ENCODE peak calls at places on chromosome 14, in four cellular contexts. X is uterus, P is NT2/D1, O is left ventricle myocardium inferior. U is an unnamed sample.

GRCh38 chr14:31898835-31899528 is 178.1 kb upstream of the ARHGAP5 start:
- DNase-seq in X (no peak), P (no peak), O (no peak), U (no peak)

GRCh38 chr14:39734306-39734705 is 302.1 kb upstream of the FBXO33 start:
- DNase-seq in P (peak; percentile 5), O (no peak), X (no peak), U (no peak)

GRCh38 chr14:70525691-70526090 is 9.1 kb downstream of the ADAM20 start:
- DNase-seq in O (no peak), P (no peak), X (no peak), U (no peak)

GRCh38 chr14:32230181-32230580 is 27.1 kb upstream of the RNU6-8 start:
- DNase-seq in O (no peak), P (no peak), X (no peak), U (no peak)

GRCh38 chr14:85607571-85608219 is 77.8 kb downstream of the FLRT2 start:
- DNase-seq in O (no peak), P (no peak), X (no peak), U (no peak)

GRCh38 chr14:89388853-89389252 is 28.2 kb downstream of the FOXN3 start:
- DNase-seq in O (no peak), P (no peak), X (no peak), U (no peak)

GRCh38 chr14:85423889-85424288 is 106.1 kb upstream of the FLRT2 start:
- DNase-seq in P (no peak), X (no peak), O (no peak), U (no peak)

GRCh38 chr14:81178063-81178462 is 42.7 kb downstream of the GTF2A1 start:
- DNase-seq in P (no peak), X (no peak), O (no peak), U (no peak)

GRCh38 chr14:78637489-78637888 is 467.3 kb downstream of the NRXN3 start:
- DNase-seq in P (no peak), X (no peak), O (no peak), U (no peak)

GRCh38 chr14:101880016-101880297 is 84.4 kb upstream of the DYNC1H1 start:
- DNase-seq in O (no peak), X (no peak), P (no peak), U (no peak)

GRCh38 chr14:70744631-70745030 is 64.7 kb downstream of the MAP3K9 start:
- DNase-seq in O (no peak), P (no peak), X (no peak), U (no peak)

GRCh38 chr14:97459180-97459579 is 662.0 kb downstream of the VRK1 start:
- DNase-seq in X (no peak), P (no peak), O (no peak), U (no peak)

GRCh38 chr14:95891742-95892141 is 15.1 kb downstream of the TUNAR start:
- DNase-seq in O (no peak), P (no peak), X (no peak), U (no peak)

GRCh38 chr14:38989917-38990546 is 113.0 kb downstream of the SEC23A start:
- DNase-seq in X (no peak), O (no peak), P (no peak), U (no peak)

GRCh38 chr14:75303415-75303814 is 24.8 kb downstream of the FOS start:
- DNase-seq in P (no peak), X (peak; percentile 61), O (peak; percentile 47), U (peak; percentile 42)

GRCh38 chr14:22808388-22809209 is 6.6 kb downstream of the SLC7A7 start:
- DNase-seq in X (no peak), P (no peak), O (no peak), U (no peak)

GRCh38 chr14:99592394-99592793 is 11.6 kb downstream of the CCDC85C start:
- DNase-seq in X (no peak), O (no peak), P (no peak), U (no peak)

GRCh38 chr14:80996049-80996901 is 40.9 kb downstream of the TSHR start:
- DNase-seq in P (no peak), O (no peak), X (no peak), U (no peak)

GRCh38 chr14:92729632-92730358 is 18.6 kb downstream of the LGMN start:
- DNase-seq in O (no peak), X (no peak), P (no peak), U (no peak)

GRCh38 chr14:69105326-69105725 is 47.6 kb downstream of the DCAF5 start:
- DNase-seq in P (no peak), O (no peak), X (no peak), U (no peak)

GRCh38 chr14:100031506-100032281 is 33.5 kb upstream of the EVL start:
- DNase-seq in X (peak; percentile 37), O (no peak), P (no peak), U (no peak)

GRCh38 chr14:99568567-99569560 is 35.1 kb downstream of the CCDC85C start:
- DNase-seq in O (peak; percentile 46), P (no peak), X (no peak), U (no peak)

GRCh38 chr14:86513056-86513455 is 983.1 kb downstream of the FLRT2 start:
- DNase-seq in P (no peak), X (no peak), O (no peak), U (no peak)

GRCh38 chr14:69320581-69321365 is 60.8 kb downstream of the GALNT16 start:
- DNase-seq in X (peak; percentile 8), O (no peak), P (no peak), U (no peak)

GRCh38 chr14:29321646-29322045 is 555.1 kb downstream of the FOXG1 start:
- DNase-seq in X (no peak), O (no peak), P (no peak), U (no peak)

GRCh38 chr14:61388976-61389576 is 67.7 kb downstream of the PRKCH start:
- DNase-seq in O (no peak), P (no peak), X (no peak), U (no peak)

GRCh38 chr14:92341791-92342190 is 18.8 kb downstream of the SLC24A4 start:
- DNase-seq in O (no peak), P (no peak), X (no peak), U (no peak)

GRCh38 chr14:101781240-101782061 is 19.9 kb downstream of the PPP2R5C start:
- DNase-seq in X (no peak), P (no peak), O (no peak), U (no peak)

GRCh38 chr14:101774006-101774755 is 12.7 kb downstream of the PPP2R5C start:
- DNase-seq in P (no peak), X (no peak), O (no peak), U (no peak)

GRCh38 chr14:36502558-36503508 is 17.2 kb downstream of the NKX2-1 start:
- DNase-seq in O (no peak), X (no peak), P (no peak), U (no peak)

GRCh38 chr14:53900499-53900898 is 56.1 kb downstream of the BMP4 start:
- DNase-seq in P (no peak), X (peak; percentile 15), O (peak; percentile 67), U (peak; percentile 70)

GRCh38 chr14:90115780-90116179 is 54.0 kb downstream of the KCNK13 start:
- DNase-seq in X (no peak), P (no peak), O (no peak), U (no peak)

GRCh38 chr14:65103150-65103760 is 938 bp upstream of the MAX start:
- DNase-seq in O (no peak), X (no peak), P (no peak), U (no peak)

GRCh38 chr14:52473557-52473956 is 78.7 kb downstream of the TXNDC16 start:
- DNase-seq in P (peak; percentile 3), X (no peak), O (no peak), U (no peak)

GRCh38 chr14:105537580-105538474 is 11.4 kb downstream of the TMEM121 start:
- DNase-seq in X (peak; percentile 53), P (no peak), O (peak; percentile 53), U (peak; percentile 54)

GRCh38 chr14:67599698-67600561 is at the start of gene PIGH:
- DNase-seq in O (peak; percentile 91), X (peak; percentile 92), P (peak; percentile 85), U (peak; percentile 92)

GRCh38 chr14:95255013-95255412 is 64.7 kb downstream of the CLMN start:
- DNase-seq in P (no peak), O (no peak), X (no peak), U (no peak)

DNA sequence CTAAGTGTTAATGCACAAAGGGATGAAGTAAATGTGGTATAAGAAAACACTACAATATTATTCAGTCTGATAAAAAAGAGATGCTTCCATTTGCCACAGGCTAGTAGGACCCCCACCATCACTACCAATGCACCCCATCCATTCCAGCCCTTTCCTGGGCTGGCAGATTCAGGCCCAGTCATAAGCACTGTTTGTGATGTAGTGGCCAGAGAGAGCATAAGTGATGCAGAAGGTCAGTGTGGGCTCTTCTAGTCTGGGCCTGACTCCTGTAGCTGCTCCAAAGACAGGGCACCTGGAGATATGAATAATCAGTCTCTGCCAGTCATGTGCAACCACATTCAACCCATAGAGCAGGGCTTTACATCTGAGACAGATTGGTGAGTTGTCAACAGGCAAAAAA is 1294.7 kb downstream of the TMEM121 start:
- DNase-seq in X (no peak), P (no peak), O (no peak), U (no peak)
- H3K9me3 ChIP-seq in X (no peaks in the 10 kb centered on the region), P (no peaks in the 10 kb centered on the region), O (no peaks in the 10 kb centered on the region), U (no peaks in the 10 kb centered on the region)

DNA sequence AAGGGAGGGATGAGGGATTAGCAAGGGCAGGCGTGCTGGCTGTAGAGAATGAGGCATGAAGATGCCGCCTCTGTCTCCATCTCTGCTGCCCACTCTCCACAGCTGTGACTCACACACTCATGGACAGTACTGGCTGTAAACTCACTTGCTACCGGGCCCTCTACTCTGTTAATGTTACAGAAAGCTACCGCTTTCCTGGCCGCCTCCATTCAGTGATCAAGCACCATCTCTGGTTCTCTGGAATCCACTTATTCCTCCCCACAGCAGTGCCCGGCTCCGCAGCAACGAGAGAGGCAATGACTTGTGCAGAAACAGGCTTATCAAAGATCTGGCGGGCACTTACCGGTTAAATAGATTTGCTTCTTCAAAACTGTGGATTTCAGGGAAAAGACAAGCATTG is 34.8 kb downstream of the AMN start:
- DNase-seq in P (no peak), O (no peak), X (no peak), U (no peak)
- H3K36me3 ChIP-seq in P (peaks cover 80% of the 10 kb centered on the region), O (peaks cover 99% of the 10 kb centered on the region), X (no peaks in the 10 kb centered on the region), U (peaks cover 3% of the 10 kb centered on the region)

GRCh38 chr14:56219666-56220413 is 101.6 kb downstream of the PELI2 start:
- DNase-seq in O (no peak), X (no peak), P (no peak), U (no peak)

GRCh38 chr14:56221392-56222128 is 103.3 kb downstream of the PELI2 start:
- DNase-seq in X (no peak), P (no peak), O (no peak), U (no peak)

GRCh38 chr14:56224179-56224578 is 106.0 kb downstream of the PELI2 start:
- DNase-seq in P (no peak), X (no peak), O (no peak), U (no peak)

GRCh38 chr14:56224691-56225681 is 106.8 kb downstream of the PELI2 start:
- DNase-seq in X (no peak), O (no peak), P (no peak), U (no peak)
- H3K9me3 ChIP-seq in X (no peaks in the 10 kb centered on the region), O (no peaks in the 10 kb centered on the region), P (peaks cover 9% of the 10 kb centered on the region), U (no peaks in the 10 kb centered on the region)

GRCh38 chr14:91341331-91342242 is 76.0 kb downstream of the CCDC88C start:
- DNase-seq in O (no peak), P (no peak), X (no peak), U (no peak)
- H3K36me3 ChIP-seq in O (no peaks in the 10 kb centered on the region), P (peaks cover 34% of the 10 kb centered on the region), X (no peaks in the 10 kb centered on the region), U (no peaks in the 10 kb centered on the region)

U was measured in psoas muscle.